ENCODE peak calls at places on chromosome 10, in six cellular contexts. One of them, this sample, is unnamed.

GRCh38 chr10:121551210-121551609 is 47.0 kb downstream of the FGFR2 start:
- DNase-seq in HepG2: no peak
- DNase-seq in K562: no peak
- DNase-seq in GM12878: no peak
- DNase-seq in HCT116: no peak
- DNase-seq in H1: no peak
- DNase-seq in this sample: no peak

GRCh38 chr10:75592014-75592842 is 160.8 kb downstream of the LRMDA start:
- DNase-seq in HepG2: no peak
- DNase-seq in K562: no peak
- DNase-seq in GM12878: no peak
- DNase-seq in HCT116: no peak
- DNase-seq in H1: no peak
- DNase-seq in this sample: no peak

GRCh38 chr10:15719899-15720634 is at the start of gene ITGA8:
- DNase-seq in HepG2: no peak
- DNase-seq in K562: no peak
- DNase-seq in GM12878: no peak
- DNase-seq in HCT116: no peak
- DNase-seq in H1: no peak
- DNase-seq in this sample: peak

GRCh38 chr10:63438506-63439498 is 27.0 kb downstream of the JMJD1C start:
- DNase-seq in HepG2: no peak
- DNase-seq in K562: peak
- DNase-seq in GM12878: no peak
- DNase-seq in HCT116: peak
- DNase-seq in H1: no peak
- DNase-seq in this sample: no peak

GRCh38 chr10:118047363-118047719 is 600 bp upstream of the RAB11FIP2 start:
- DNase-seq in HepG2: no peak
- DNase-seq in K562: peak
- DNase-seq in GM12878: no peak
- DNase-seq in HCT116: no peak
- DNase-seq in H1: no peak
- DNase-seq in this sample: no peak

GRCh38 chr10:47160967-47161366 is 139.0 kb upstream of the GDF10 start:
- DNase-seq in HepG2: no peak
- DNase-seq in K562: no peak
- DNase-seq in GM12878: no peak
- DNase-seq in HCT116: no peak
- DNase-seq in H1: no peak
- DNase-seq in this sample: no peak

GRCh38 chr10:28637346-28637745 is 40.0 kb upstream of the BAMBI start:
- DNase-seq in HepG2: no peak
- DNase-seq in K562: no peak
- DNase-seq in GM12878: no peak
- DNase-seq in HCT116: no peak
- DNase-seq in H1: no peak
- DNase-seq in this sample: no peak

GRCh38 chr10:21497177-21497807 is 28.2 kb downstream of the SKIDA1 start:
- DNase-seq in HepG2: peak
- DNase-seq in K562: peak
- DNase-seq in GM12878: no peak
- DNase-seq in HCT116: peak
- DNase-seq in H1: no peak
- DNase-seq in this sample: peak

GRCh38 chr10:18795549-18795948 is 136.3 kb downstream of the ARL5B start:
- DNase-seq in HepG2: no peak
- DNase-seq in K562: no peak
- DNase-seq in GM12878: no peak
- DNase-seq in HCT116: no peak
- DNase-seq in H1: no peak
- DNase-seq in this sample: no peak

GRCh38 chr10:120431356-120431755 is 25.7 kb upstream of the PLPP4 start:
- DNase-seq in HepG2: no peak
- DNase-seq in K562: no peak
- DNase-seq in GM12878: no peak
- DNase-seq in HCT116: no peak
- DNase-seq in H1: no peak
- DNase-seq in this sample: no peak

GRCh38 chr10:118853916-118854315 is 99.1 kb upstream of the CACUL1 start:
- DNase-seq in HepG2: no peak
- DNase-seq in K562: no peak
- DNase-seq in GM12878: no peak
- DNase-seq in HCT116: no peak
- DNase-seq in H1: no peak
- DNase-seq in this sample: no peak

GRCh38 chr10:5518143-5518542 is 6.6 kb upstream of the CALML3 start:
- DNase-seq in HepG2: peak
- DNase-seq in K562: no peak
- DNase-seq in GM12878: no peak
- DNase-seq in HCT116: no peak
- DNase-seq in H1: no peak
- DNase-seq in this sample: no peak

DNA sequence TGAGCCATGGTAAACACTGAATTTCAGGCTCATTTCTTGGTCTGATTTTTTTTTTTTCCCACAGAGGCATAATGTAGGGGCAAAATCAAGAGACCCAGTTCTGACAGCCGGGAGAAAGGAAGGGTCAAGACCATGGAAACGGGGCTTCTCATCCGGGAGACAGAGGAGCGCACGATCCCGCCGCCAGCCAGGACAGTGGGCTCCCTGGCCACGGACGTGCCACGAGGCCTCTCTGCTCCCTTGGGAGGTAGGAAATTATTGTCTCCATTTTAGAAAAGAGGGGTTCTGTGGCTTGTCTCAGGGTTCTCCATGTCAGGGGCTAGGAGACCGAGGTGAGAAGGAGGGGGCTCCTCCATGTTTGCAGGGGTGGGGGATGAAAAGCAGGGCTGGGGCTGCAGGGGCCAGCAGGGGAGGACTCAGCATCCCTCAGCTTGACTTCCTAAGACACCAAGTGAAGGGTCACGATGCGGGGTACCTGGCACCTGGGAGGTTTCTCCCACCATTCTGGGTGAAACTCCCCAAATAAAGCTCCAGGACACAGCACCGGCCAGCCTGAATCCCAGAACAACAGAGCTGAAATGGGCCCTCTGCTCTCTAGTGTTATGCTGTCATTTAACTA is 37.6 kb downstream of the PPIF start:
- DNase-seq in HepG2: no peak
- DNase-seq in K562: no peak
- DNase-seq in GM12878: no peak
- DNase-seq in HCT116: no peak
- DNase-seq in H1: no peak
- DNase-seq in this sample: no peak
- TF ChIP-seq ATF3 in HepG2: no peak
- TF ChIP-seq ATF3 in K562: no peak
- TF ChIP-seq ATF3 in GM12878: no peak
- TF ChIP-seq ATF3 in HCT116: no peak
- TF ChIP-seq ATF3 in H1: no peak
- TF ChIP-seq ATF3 in this sample: no peak

DNA sequence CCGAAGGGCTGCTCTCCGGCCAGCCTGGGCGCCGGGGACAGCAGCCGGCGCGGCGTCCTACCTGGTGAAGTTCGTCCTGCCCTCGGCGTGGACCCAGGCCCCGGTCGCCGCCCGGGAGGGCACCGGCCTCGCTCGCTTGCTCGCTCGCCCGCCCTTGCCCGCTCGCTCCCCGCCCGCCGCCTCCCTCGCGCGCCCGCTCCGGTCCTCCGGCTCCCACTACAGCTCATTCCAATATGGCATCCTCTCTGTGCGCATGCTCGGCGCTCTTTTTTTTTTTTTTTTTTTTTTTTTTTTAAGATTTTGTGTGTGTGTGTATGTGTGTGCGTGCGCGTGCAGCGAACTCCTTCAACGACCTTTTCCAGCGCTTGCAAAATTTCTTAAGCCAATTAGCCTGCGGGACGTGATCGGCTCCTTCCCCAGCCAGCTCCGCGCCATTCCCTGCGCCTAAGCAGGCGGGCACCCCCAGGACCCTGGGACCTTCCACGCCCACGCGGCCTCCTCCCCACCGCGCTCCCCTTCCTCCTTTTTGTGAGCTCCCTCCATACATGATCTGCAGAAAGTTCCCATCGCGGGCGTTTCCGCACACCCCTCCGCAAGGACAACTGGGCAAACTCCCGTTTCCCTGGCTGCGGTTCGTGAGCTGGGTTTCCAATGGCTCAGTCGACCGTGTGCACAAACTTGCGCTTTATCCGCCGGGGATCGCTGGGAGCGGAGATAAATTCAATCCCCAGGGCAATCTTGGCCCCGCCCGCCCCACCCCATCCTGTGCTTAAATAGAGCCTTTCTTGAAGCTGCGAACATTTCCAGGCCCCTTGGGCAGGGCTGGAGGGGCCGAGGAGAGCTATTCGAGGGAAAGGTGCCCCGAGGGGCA is at the start of gene SFMBT2:
- DNase-seq in HepG2: no peak
- DNase-seq in K562: peak
- DNase-seq in GM12878: no peak
- DNase-seq in HCT116: no peak
- DNase-seq in H1: no peak
- DNase-seq in this sample: peak
- TF ChIP-seq ATF3 in HepG2: no peak
- TF ChIP-seq ATF3 in K562: no peak
- TF ChIP-seq ATF3 in GM12878: no peak
- TF ChIP-seq ATF3 in HCT116: no peak
- TF ChIP-seq ATF3 in H1: no peak
- TF ChIP-seq ATF3 in this sample: no peak

GRCh38 chr10:110357252-110357780 is 52.6 kb upstream of the SMNDC1 start:
- DNase-seq in HepG2: peak
- DNase-seq in K562: peak
- DNase-seq in GM12878: peak
- DNase-seq in HCT116: peak
- DNase-seq in H1: no peak
- DNase-seq in this sample: no peak
- TF ChIP-seq ATF3 in HepG2: no peak
- TF ChIP-seq ATF3 in K562: no peak
- TF ChIP-seq ATF3 in GM12878: peak
- TF ChIP-seq ATF3 in HCT116: no peak
- TF ChIP-seq ATF3 in H1: no peak
- TF ChIP-seq ATF3 in this sample: no peak

DNA sequence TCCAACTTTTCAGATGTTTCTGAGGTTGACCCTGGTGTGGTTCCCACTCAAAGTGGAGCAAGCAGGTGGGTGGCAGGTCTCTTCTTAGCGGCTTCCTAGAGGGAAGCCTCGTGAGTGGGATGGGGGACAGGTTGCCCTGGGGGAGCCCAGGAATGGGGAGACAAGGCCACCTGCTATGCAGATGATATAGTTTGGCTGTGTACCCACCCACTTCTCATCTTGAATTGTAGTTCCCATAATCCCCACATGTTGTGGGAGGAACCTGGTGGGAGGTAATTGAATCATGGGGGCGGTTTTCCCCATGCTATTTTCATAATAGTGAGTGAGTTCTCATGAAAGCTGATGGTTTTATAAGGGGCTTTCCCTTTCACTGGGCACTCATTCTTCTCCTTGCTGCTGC is 68.3 kb downstream of the KIAA1217 start:
- DNase-seq in HepG2: no peak
- DNase-seq in K562: no peak
- DNase-seq in GM12878: no peak
- DNase-seq in HCT116: no peak
- DNase-seq in H1: no peak
- DNase-seq in this sample: no peak
- TF ChIP-seq ATF3 in HepG2: no peak
- TF ChIP-seq ATF3 in K562: no peak
- TF ChIP-seq ATF3 in GM12878: no peak
- TF ChIP-seq ATF3 in HCT116: no peak
- TF ChIP-seq ATF3 in H1: no peak
- TF ChIP-seq ATF3 in this sample: no peak

GRCh38 chr10:77162697-77163096 is 474.9 kb downstream of the KCNMA1 start:
- DNase-seq in HepG2: no peak
- DNase-seq in K562: no peak
- DNase-seq in GM12878: no peak
- DNase-seq in HCT116: no peak
- DNase-seq in H1: no peak
- DNase-seq in this sample: no peak

GRCh38 chr10:77163670-77164348 is 473.8 kb downstream of the KCNMA1 start:
- DNase-seq in HepG2: peak
- DNase-seq in K562: peak
- DNase-seq in GM12878: no peak
- DNase-seq in HCT116: peak
- DNase-seq in H1: no peak
- DNase-seq in this sample: no peak

GRCh38 chr10:77165445-77166316 is 471.9 kb downstream of the KCNMA1 start:
- DNase-seq in HepG2: peak
- DNase-seq in K562: peak
- DNase-seq in GM12878: peak
- DNase-seq in HCT116: peak
- DNase-seq in H1: peak
- DNase-seq in this sample: peak

GRCh38 chr10:77168161-77168560 is 469.4 kb downstream of the KCNMA1 start:
- DNase-seq in HepG2: no peak
- DNase-seq in K562: no peak
- DNase-seq in GM12878: no peak
- DNase-seq in HCT116: no peak
- DNase-seq in H1: no peak
- DNase-seq in this sample: no peak

GRCh38 chr10:77164616-77165311 is 472.8 kb downstream of the KCNMA1 start:
- DNase-seq in HepG2: no peak
- DNase-seq in K562: no peak
- DNase-seq in GM12878: no peak
- DNase-seq in HCT116: no peak
- DNase-seq in H1: no peak
- DNase-seq in this sample: no peak
- TF ChIP-seq ATF3 in HepG2: no peak
- TF ChIP-seq ATF3 in K562: no peak
- TF ChIP-seq ATF3 in GM12878: no peak
- TF ChIP-seq ATF3 in HCT116: no peak
- TF ChIP-seq ATF3 in H1: no peak
- TF ChIP-seq ATF3 in this sample: no peak

GRCh38 chr10:86019141-86019540 is 347.5 kb downstream of the GRID1 start:
- DNase-seq in HepG2: no peak
- DNase-seq in K562: no peak
- DNase-seq in GM12878: no peak
- DNase-seq in HCT116: no peak
- DNase-seq in H1: no peak
- DNase-seq in this sample: no peak

GRCh38 chr10:86020139-86020538 is 346.5 kb downstream of the GRID1 start:
- DNase-seq in HepG2: no peak
- DNase-seq in K562: no peak
- DNase-seq in GM12878: no peak
- DNase-seq in HCT116: no peak
- DNase-seq in H1: no peak
- DNase-seq in this sample: no peak

GRCh38 chr10:86013568-86013967 is 353.0 kb downstream of the GRID1 start:
- DNase-seq in HepG2: no peak
- DNase-seq in K562: no peak
- DNase-seq in GM12878: no peak
- DNase-seq in HCT116: no peak
- DNase-seq in H1: no peak
- DNase-seq in this sample: no peak

GRCh38 chr10:86018735-86019058 is 347.9 kb downstream of the GRID1 start:
- DNase-seq in HepG2: no peak
- DNase-seq in K562: no peak
- DNase-seq in GM12878: no peak
- DNase-seq in HCT116: no peak
- DNase-seq in H1: no peak
- DNase-seq in this sample: no peak

GRCh38 chr10:86017841-86018734 is 348.5 kb downstream of the GRID1 start:
- DNase-seq in HepG2: no peak
- DNase-seq in K562: no peak
- DNase-seq in GM12878: peak
- DNase-seq in HCT116: no peak
- DNase-seq in H1: no peak
- DNase-seq in this sample: no peak
- TF ChIP-seq ATF3 in HepG2: no peak
- TF ChIP-seq ATF3 in K562: no peak
- TF ChIP-seq ATF3 in GM12878: no peak
- TF ChIP-seq ATF3 in HCT116: no peak
- TF ChIP-seq ATF3 in H1: no peak
- TF ChIP-seq ATF3 in this sample: no peak

This sample was measured in WTC11.